ENCODE peak calls at places on chromosome 1, in five cellular contexts. One of them, this sample, is unnamed.

GRCh38 chr1:118905206-118905605 is 82.9 kb downstream of the TBX15 start:
- DNase-seq in activated T-cell treated with anti-CD3 and anti-CD28 coated beads for 1 hour: no peak
- DNase-seq in NCI-H226: no peak
- DNase-seq in adrenal gland: no peak
- DNase-seq in Daoy: no peak
- DNase-seq in this sample: no peak

GRCh38 chr1:148362141-148362929 is 120.8 kb downstream of the PPIAL4G start:
- DNase-seq in activated T-cell treated with anti-CD3 and anti-CD28 coated beads for 1 hour: no peak
- DNase-seq in NCI-H226: no peak
- DNase-seq in adrenal gland: no peak
- DNase-seq in Daoy: peak
- DNase-seq in this sample: no peak

GRCh38 chr1:236142358-236143103 is at the start of gene GPR137B:
- DNase-seq in activated T-cell treated with anti-CD3 and anti-CD28 coated beads for 1 hour: peak
- DNase-seq in NCI-H226: peak
- DNase-seq in adrenal gland: peak
- DNase-seq in Daoy: peak
- DNase-seq in this sample: no peak

GRCh38 chr1:243264718-243265117 is 8.9 kb downstream of the SDCCAG8 start:
- DNase-seq in activated T-cell treated with anti-CD3 and anti-CD28 coated beads for 1 hour: no peak
- DNase-seq in NCI-H226: peak
- DNase-seq in adrenal gland: no peak
- DNase-seq in Daoy: peak
- DNase-seq in this sample: no peak

GRCh38 chr1:211928993-211929637 is 98.6 kb upstream of the LPGAT1 start:
- DNase-seq in activated T-cell treated with anti-CD3 and anti-CD28 coated beads for 1 hour: no peak
- DNase-seq in NCI-H226: no peak
- DNase-seq in adrenal gland: no peak
- DNase-seq in Daoy: peak
- DNase-seq in this sample: peak

GRCh38 chr1:101371259-101371658 is 134.4 kb downstream of the S1PR1 start:
- DNase-seq in activated T-cell treated with anti-CD3 and anti-CD28 coated beads for 1 hour: no peak
- DNase-seq in NCI-H226: no peak
- DNase-seq in adrenal gland: peak
- DNase-seq in Daoy: peak
- DNase-seq in this sample: no peak

GRCh38 chr1:58968360-58968952 is 184.6 kb upstream of the JUN start:
- DNase-seq in activated T-cell treated with anti-CD3 and anti-CD28 coated beads for 1 hour: no peak
- DNase-seq in NCI-H226: no peak
- DNase-seq in adrenal gland: peak
- DNase-seq in Daoy: peak
- DNase-seq in this sample: peak

GRCh38 chr1:65119951-65120350 is 28.1 kb upstream of the AK4 start:
- DNase-seq in activated T-cell treated with anti-CD3 and anti-CD28 coated beads for 1 hour: no peak
- DNase-seq in NCI-H226: no peak
- DNase-seq in adrenal gland: no peak
- DNase-seq in Daoy: no peak
- DNase-seq in this sample: no peak

GRCh38 chr1:18640228-18641004 is 9.8 kb downstream of the PAX7 start:
- DNase-seq in activated T-cell treated with anti-CD3 and anti-CD28 coated beads for 1 hour: no peak
- DNase-seq in NCI-H226: no peak
- DNase-seq in adrenal gland: no peak
- DNase-seq in Daoy: no peak
- DNase-seq in this sample: no peak

GRCh38 chr1:84492726-84493125 is 13.5 kb upstream of the SPATA1 start:
- DNase-seq in activated T-cell treated with anti-CD3 and anti-CD28 coated beads for 1 hour: no peak
- DNase-seq in NCI-H226: no peak
- DNase-seq in adrenal gland: no peak
- DNase-seq in Daoy: no peak
- DNase-seq in this sample: no peak

GRCh38 chr1:201072149-201072548 is 40.1 kb downstream of the CACNA1S start:
- DNase-seq in activated T-cell treated with anti-CD3 and anti-CD28 coated beads for 1 hour: no peak
- DNase-seq in NCI-H226: no peak
- DNase-seq in adrenal gland: no peak
- DNase-seq in Daoy: peak
- DNase-seq in this sample: no peak

This sample was measured in H4.